ENCODE peak calls at places on chromosomes 7 and 10, in nine cellular contexts. R is psoas muscle; G is HCT116; E is neural progenitor cell; B is lower lobe of right lung; U is uterus; J is naive thymus-derived CD4-positive, alpha-beta T cell; Z is GM06990; V is mesenchymal stem cell. D is an unnamed sample. For H3K36me3, the result is how much of the 10 kb centered on the place peaks cover.

GRCh38 chr10:44983066-44983894 is 4.7 kb upstream of the DEPP1 start:
- DNase-seq in R (no peak), G (no peak), E (no peak), B (no peak), U (no peak), J (no peak), Z (no peak), V (no peak), D (no peak)

GRCh38 chr7:43572516-43573049 is 10.3 kb upstream of the STK17A start:
- DNase-seq in R (no peak), G (peak), E (no peak), B (no peak), U (no peak), J (no peak), Z (no peak), V (peak), D (peak)

GRCh38 chr7:14414274-14414986 is 425.0 kb upstream of the ETV1 start:
- DNase-seq in R (no peak), G (no peak), E (no peak), B (no peak), U (no peak), J (no peak), Z (no peak), V (peak), D (no peak)

GRCh38 chr7:39413866-39414668 is 152.1 kb upstream of the YAE1 start:
- DNase-seq in R (no peak), G (peak), E (peak), B (peak), U (no peak), J (no peak), Z (peak), V (peak), D (peak)

GRCh38 chr7:100584046-100584676 is 1.8 kb downstream of the LRCH4 start:
- DNase-seq in R (no peak), G (no peak), E (peak), B (peak), U (no peak), J (no peak), Z (no peak), V (peak), D (no peak)

GRCh38 chr10:102612964-102613275 is 31.4 kb upstream of the TRIM8 start:
- DNase-seq in R (no peak), G (no peak), E (no peak), B (peak), U (no peak), J (peak), Z (no peak), V (no peak), D (no peak)

GRCh38 chr10:101007915-101008822 is 8.6 kb downstream of the LZTS2 start:
- DNase-seq in R (peak), G (no peak), E (no peak), B (no peak), U (no peak), J (no peak), Z (no peak), V (no peak), D (no peak)

GRCh38 chr10:30784896-30785605 is 155.5 kb upstream of the LYZL2 start:
- DNase-seq in R (peak), G (no peak), E (peak), B (peak), U (peak), J (peak), Z (peak), V (peak), D (peak)

GRCh38 chr10:78518224-78518623 is 484.6 kb downstream of the RPS24 start:
- DNase-seq in R (no peak), G (no peak), E (no peak), B (no peak), U (no peak), J (no peak), Z (no peak), V (no peak), D (no peak)

GRCh38 chr7:107201795-107202450 is 33.1 kb downstream of the HBP1 start:
- DNase-seq in R (peak), G (peak), E (peak), B (no peak), U (peak), J (peak), Z (no peak), V (peak), D (no peak)

GRCh38 chr10:91032614-91033248 is 111.8 kb upstream of the ANKRD1 start:
- DNase-seq in R (no peak), G (no peak), E (no peak), B (no peak), U (peak), J (no peak), Z (no peak), V (no peak), D (no peak)

GRCh38 chr7:126185959-126186580 is 1066.7 kb downstream of the GRM8 start:
- DNase-seq in R (no peak), G (no peak), E (peak), B (no peak), U (no peak), J (no peak), Z (no peak), V (no peak), D (peak)

GRCh38 chr10:107814865-107815487 is 650.5 kb upstream of the SORCS1 start:
- DNase-seq in R (no peak), G (no peak), E (peak), B (no peak), U (peak), J (no peak), Z (no peak), V (peak), D (peak)

GRCh38 chr7:135486258-135486657 is 23.6 kb downstream of the CNOT4 start:
- DNase-seq in R (no peak), G (no peak), E (no peak), B (no peak), U (no peak), J (no peak), Z (no peak), V (no peak), D (no peak)

GRCh38 chr10:72096115-72097000 is 8.0 kb upstream of the SPOCK2 start:
- DNase-seq in R (no peak), G (no peak), E (peak), B (no peak), U (no peak), J (no peak), Z (no peak), V (peak), D (no peak)

GRCh38 chr7:35185908-35186731 is 67.8 kb downstream of the TBX20 start:
- DNase-seq in R (peak), G (no peak), E (peak), B (no peak), U (no peak), J (no peak), Z (no peak), V (peak), D (peak)

GRCh38 chr10:49176310-49177268 is 11.6 kb downstream of the TMEM273 start:
- DNase-seq in R (peak), G (no peak), E (no peak), B (no peak), U (no peak), J (no peak), Z (no peak), V (no peak), D (peak)

GRCh38 chr7:40341836-40342235 is 207.0 kb downstream of the SUGCT start:
- DNase-seq in R (no peak), G (no peak), E (no peak), B (no peak), U (no peak), J (no peak), Z (no peak), V (no peak), D (no peak)

GRCh38 chr10:69862882-69863530 is 61.3 kb downstream of the COL13A1 start:
- DNase-seq in R (no peak), G (no peak), E (no peak), B (no peak), U (no peak), J (no peak), Z (no peak), V (no peak), D (no peak)

GRCh38 chr10:71493741-71494140 is 97.0 kb downstream of the CDH23 start:
- DNase-seq in R (no peak), G (no peak), E (no peak), B (no peak), U (no peak), J (no peak), Z (no peak), V (no peak), D (no peak)

GRCh38 chr10:101291254-101292193 is 62.3 kb upstream of the LBX1 start:
- DNase-seq in R (peak), G (no peak), E (peak), B (peak), U (peak), J (peak), Z (peak), V (peak), D (no peak)

GRCh38 chr10:74118794-74119193 is 31.8 kb downstream of the AP3M1 start:
- DNase-seq in R (no peak), G (peak), E (no peak), B (no peak), U (no peak), J (no peak), Z (no peak), V (peak), D (no peak)

GRCh38 chr7:66379761-66380160 is 174.6 kb downstream of the TPST1 start:
- DNase-seq in R (no peak), G (peak), E (no peak), B (no peak), U (no peak), J (no peak), Z (no peak), V (peak), D (no peak)

GRCh38 chr10:29607576-29607975 is 27.2 kb downstream of the SVIL start:
- DNase-seq in R (no peak), G (no peak), E (no peak), B (no peak), U (no peak), J (no peak), Z (no peak), V (no peak), D (no peak)

GRCh38 chr7:154791611-154792010 is 211.3 kb downstream of the PAXIP1 start:
- DNase-seq in R (no peak), G (no peak), E (no peak), B (no peak), U (no peak), J (no peak), Z (no peak), V (no peak), D (no peak)

GRCh38 chr7:118080947-118081346 is 103.0 kb upstream of the LSM8 start:
- DNase-seq in R (no peak), G (peak), E (no peak), B (no peak), U (peak), J (no peak), Z (peak), V (peak), D (no peak)

GRCh38 chr7:99428972-99429566 is 9.5 kb downstream of the PTCD1 start:
- DNase-seq in R (no peak), G (no peak), E (no peak), B (no peak), U (no peak), J (peak), Z (no peak), V (no peak), D (peak)

GRCh38 chr7:99424932-99425730 is 13.5 kb downstream of the PTCD1 start:
- DNase-seq in R (no peak), G (no peak), E (no peak), B (no peak), U (no peak), J (no peak), Z (no peak), V (no peak), D (peak)

GRCh38 chr7:99433158-99433557 is 5.4 kb downstream of the PTCD1 start:
- DNase-seq in R (no peak), G (no peak), E (no peak), B (no peak), U (no peak), J (no peak), Z (no peak), V (no peak), D (no peak)

DNA sequence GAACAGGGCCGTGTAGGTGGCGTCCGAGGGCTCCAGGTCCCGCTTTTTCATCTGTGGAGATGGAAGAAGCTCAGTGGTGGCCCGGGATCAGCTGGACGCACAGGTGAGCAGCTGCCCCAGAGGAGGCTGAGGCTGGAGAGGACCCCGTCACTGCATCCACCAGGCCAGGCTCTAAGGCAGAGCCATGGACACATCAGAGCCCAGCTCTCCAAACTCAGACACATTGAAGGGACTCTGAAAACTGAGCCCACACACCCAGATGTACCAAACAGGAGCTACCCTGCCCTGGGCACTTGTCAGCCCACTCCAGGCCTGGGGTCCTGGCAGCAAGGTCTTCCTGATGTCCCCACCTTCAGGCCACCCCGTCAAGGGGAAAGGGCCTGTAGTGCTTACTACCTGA is 8.8 kb downstream of the PTCD1 start:
- DNase-seq in R (no peak), G (no peak), E (no peak), B (no peak), U (no peak), J (no peak), Z (no peak), V (no peak), D (peak)
- H3K36me3 ChIP-seq in R (half or more), G (under half), E (under half), B (half or more), U (under half), J (half or more), Z (under half), V (half or more), D (half or more)

DNA sequence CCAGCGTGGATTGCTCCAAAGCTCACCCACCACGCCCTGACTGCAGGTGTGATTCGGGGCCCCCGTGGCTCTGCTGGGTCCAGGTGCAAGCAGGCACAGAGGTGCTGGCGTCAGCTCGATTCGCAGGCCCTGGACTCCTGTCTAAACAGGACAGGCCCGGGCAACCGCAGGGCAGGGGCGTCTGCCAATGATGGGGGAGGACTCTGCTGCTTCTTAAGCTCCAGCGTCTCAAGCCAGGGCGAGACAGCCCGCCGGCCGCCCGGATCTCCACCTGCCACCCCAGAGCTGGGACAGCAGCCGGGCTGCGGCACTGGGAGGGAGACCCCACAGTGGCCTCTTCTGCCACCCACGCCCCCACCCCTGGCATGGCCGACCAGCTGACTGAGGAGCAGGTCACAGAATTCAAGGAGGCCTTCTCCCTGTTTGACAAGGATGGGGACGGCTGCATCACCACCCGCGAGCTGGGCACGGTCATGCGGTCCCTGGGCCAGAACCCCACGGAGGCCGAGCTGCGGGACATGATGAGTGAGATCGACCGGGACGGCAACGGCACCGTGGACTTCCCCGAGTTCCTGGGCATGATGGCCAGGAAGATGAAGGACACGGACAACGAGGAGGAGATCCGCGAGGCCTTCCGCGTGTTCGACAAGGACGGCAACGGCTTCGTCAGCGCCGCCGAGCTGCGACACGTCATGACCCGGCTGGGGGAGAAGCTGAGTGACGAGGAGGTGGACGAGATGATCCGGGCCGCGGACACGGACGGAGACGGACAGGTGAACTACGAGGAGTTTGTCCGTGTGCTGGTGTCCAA is at the start of gene CALML3:
- DNase-seq in R (peak), G (no peak), E (no peak), B (no peak), U (no peak), J (no peak), Z (no peak), V (no peak), D (peak)
- H3K4me3 ChIP-seq in R (no peak), G (no peak), E (no peak), B (no peak), U (no peak), J (no peak), Z (no peak), V (no peak), D (no peak)

GRCh38 chr7:209846-210245 is 17.5 kb downstream of the FAM20C start:
- DNase-seq in R (no peak), G (no peak), E (no peak), B (no peak), U (no peak), J (no peak), Z (no peak), V (peak), D (no peak)

GRCh38 chr7:208128-208673 is 15.8 kb downstream of the FAM20C start:
- DNase-seq in R (no peak), G (no peak), E (no peak), B (no peak), U (no peak), J (no peak), Z (no peak), V (no peak), D (no peak)

GRCh38 chr7:207418-208127 is 15.2 kb downstream of the FAM20C start:
- DNase-seq in R (no peak), G (no peak), E (peak), B (no peak), U (no peak), J (no peak), Z (no peak), V (no peak), D (no peak)

GRCh38 chr7:209416-209815 is 17.0 kb downstream of the FAM20C start:
- DNase-seq in R (no peak), G (no peak), E (no peak), B (no peak), U (no peak), J (no peak), Z (no peak), V (no peak), D (no peak)

GRCh38 chr7:208816-209215 is 16.4 kb downstream of the FAM20C start:
- DNase-seq in R (no peak), G (no peak), E (no peak), B (no peak), U (no peak), J (no peak), Z (no peak), V (no peak), D (no peak)
- H3K36me3 ChIP-seq in R (under half), G (under half), E (under half), B (under half), U (under half), J (under half), Z (under half), V (half or more), D (under half)

DNA sequence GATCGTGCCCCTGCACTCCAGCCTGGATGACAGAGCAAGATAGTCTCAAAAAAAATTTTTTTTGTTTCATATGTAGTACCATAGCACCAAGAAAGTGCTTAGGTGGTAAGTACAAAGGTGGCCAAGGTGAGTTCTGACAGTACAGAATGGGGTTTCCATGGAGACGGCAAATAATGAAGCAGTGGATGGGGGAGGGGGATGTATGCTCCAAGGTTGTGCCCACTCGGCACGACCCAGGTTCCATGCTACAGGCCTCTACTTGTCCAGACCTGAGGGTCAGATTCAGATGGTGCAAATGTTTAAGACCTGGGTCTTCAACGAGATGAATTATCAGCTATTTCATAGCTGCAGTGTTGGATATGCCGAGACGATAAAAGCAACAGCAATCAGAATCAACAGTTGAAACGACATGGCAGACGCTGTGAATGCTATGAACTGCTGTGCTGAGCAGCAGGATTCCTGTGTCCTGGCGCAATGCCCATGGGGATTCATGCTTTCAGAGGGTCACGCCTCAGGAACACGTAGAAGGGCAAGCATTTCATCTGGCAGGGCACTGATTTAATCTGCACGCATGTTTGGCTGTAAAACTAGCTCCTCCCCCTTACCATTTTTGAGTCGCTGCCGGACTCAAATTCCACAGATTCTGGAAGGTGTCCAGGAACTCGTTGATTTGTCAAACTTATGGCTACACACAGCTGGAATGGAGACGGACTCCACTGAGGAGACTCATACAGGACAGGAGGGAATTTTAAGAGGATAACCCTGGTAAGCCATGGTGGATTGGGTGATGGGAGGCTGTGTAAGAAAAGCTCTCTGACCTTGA is 256.5 kb downstream of the FRMD4A start:
- DNase-seq in R (peak), G (peak), E (no peak), B (peak), U (peak), J (no peak), Z (no peak), V (peak), D (peak)
- H3K4me3 ChIP-seq in R (no peak), G (no peak), E (no peak), B (peak), U (no peak), J (no peak), Z (no peak), V (no peak), D (no peak)

GRCh38 chr10:13182424-13182823 is 21.1 kb downstream of the MCM10 start:
- DNase-seq in R (no peak), G (no peak), E (no peak), B (no peak), U (no peak), J (no peak), Z (no peak), V (no peak), D (no peak)
- H3K36me3 ChIP-seq in R (under half), G (half or more), E (under half), B (under half), U (under half), J (under half), Z (under half), V (under half), D (under half)

GRCh38 chr7:1457059-1457948 is 2.0 kb downstream of the MICALL2 start:
- DNase-seq in R (no peak), G (no peak), E (no peak), B (no peak), U (no peak), J (no peak), Z (no peak), V (no peak), D (no peak)
- H3K4me3 ChIP-seq in R (no peak), G (no peak), E (no peak), B (peak), U (no peak), J (no peak), Z (no peak), V (peak), D (peak)

GRCh38 chr10:24476913-24477312 is 246.8 kb downstream of the ARHGAP21 start:
- DNase-seq in R (no peak), G (no peak), E (no peak), B (no peak), U (no peak), J (no peak), Z (no peak), V (no peak), D (no peak)
- H3K36me3 ChIP-seq in R (half or more), G (under half), E (under half), B (under half), U (under half), J (under half), Z (under half), V (under half), D (under half)

GRCh38 chr7:27105161-27106122 is 3.0 kb upstream of the HOXA2 start:
- DNase-seq in R (no peak), G (no peak), E (no peak), B (no peak), U (no peak), J (no peak), Z (no peak), V (no peak), D (no peak)
- H3K4me3 ChIP-seq in R (peak), G (no peak), E (no peak), B (peak), U (no peak), J (no peak), Z (no peak), V (no peak), D (no peak)

GRCh38 chr7:55187701-55188491 is 169.1 kb downstream of the EGFR start:
- DNase-seq in R (no peak), G (no peak), E (no peak), B (no peak), U (peak), J (no peak), Z (no peak), V (no peak), D (no peak)
- H3K36me3 ChIP-seq in R (under half), G (under half), E (under half), B (half or more), U (under half), J (under half), Z (under half), V (under half), D (under half)